ENCODE peak calls at places on chromosome 10, in nine cellular contexts. E is colonic mucosa, V is lung, M is astrocyte, L is hepatocyte, J is lower lobe of right lung, Y is AG04450, D is Panc1, O is astrocyte of the spinal cord. C is an unnamed sample.

GRCh38 chr10:98265403-98266378 is 2.3 kb downstream of the LOXL4 start:
- DNase-seq in E (no peak), V (no peak), M (no peak), L (no peak), J (no peak), Y (no peak), D (no peak), O (no peak), C (peak; percentile 59)

GRCh38 chr10:62183442-62183841 is 85.2 kb downstream of the RTKN2 start:
- DNase-seq in E (no peak), V (no peak), M (peak; percentile 36), L (no peak), J (no peak), Y (no peak), D (no peak), O (no peak), C (no peak)

GRCh38 chr10:101267336-101267735 is 38.1 kb upstream of the LBX1 start:
- DNase-seq in E (no peak), V (no peak), M (no peak), L (no peak), J (no peak), Y (no peak), D (no peak), O (no peak), C (no peak)

GRCh38 chr10:42952358-42952757 is 124.5 kb upstream of the RET start:
- DNase-seq in E (peak; percentile 40), V (peak; percentile 45), M (no peak), L (peak; percentile 61), J (peak; percentile 48), Y (no peak), D (no peak), O (no peak), C (peak; percentile 85)

GRCh38 chr10:113960617-113961260 is 82.9 kb upstream of the ADRB1 start:
- DNase-seq in E (peak; percentile 86), V (peak; percentile 38), M (peak; percentile 14), L (peak; percentile 80), J (peak; percentile 49), Y (no peak), D (no peak), O (no peak), C (no peak)

GRCh38 chr10:85648279-85648754 is 718.3 kb downstream of the GRID1 start:
- DNase-seq in E (no peak), V (no peak), M (peak; percentile 12), L (peak; percentile 33), J (no peak), Y (no peak), D (no peak), O (peak; percentile 80), C (no peak)

GRCh38 chr10:77909755-77910375 is 16.7 kb downstream of the DLG5 start:
- DNase-seq in E (peak; percentile 82), V (no peak), M (peak; percentile 67), L (peak; percentile 83), J (no peak), Y (no peak), D (no peak), O (peak; percentile 49), C (no peak)

GRCh38 chr10:21494221-21495001 is 31.1 kb downstream of the SKIDA1 start:
- DNase-seq in E (peak; percentile 20), V (no peak), M (no peak), L (peak; percentile 52), J (peak; percentile 58), Y (no peak), D (no peak), O (peak; percentile 68), C (peak; percentile 84)

GRCh38 chr10:99894613-99895012 is 112.2 kb downstream of the ABCC2 start:
- DNase-seq in E (no peak), V (no peak), M (no peak), L (no peak), J (no peak), Y (no peak), D (no peak), O (no peak), C (no peak)

GRCh38 chr10:45353176-45353575 is 20.8 kb upstream of the ALOX5 start:
- DNase-seq in E (no peak), V (no peak), M (no peak), L (no peak), J (no peak), Y (no peak), D (no peak), O (no peak), C (no peak)

GRCh38 chr10:88110355-88110754 is 246.9 kb downstream of the PTEN start:
- DNase-seq in E (no peak), V (no peak), M (peak; percentile 77), L (no peak), J (no peak), Y (no peak), D (peak; percentile 46), O (peak; percentile 54), C (no peak)

GRCh38 chr10:22320591-22321155 is at the start of gene BMI1:
- DNase-seq in E (peak; percentile 81), V (peak; percentile 79), M (peak; percentile 60), L (peak; percentile 90), J (peak; percentile 77), Y (peak; percentile 33), D (no peak), O (peak; percentile 73), C (peak; percentile 90)

GRCh38 chr10:91319336-91319735 is 90.8 kb upstream of the HECTD2 start:
- DNase-seq in E (no peak), V (no peak), M (no peak), L (no peak), J (no peak), Y (no peak), D (no peak), O (no peak), C (no peak)

GRCh38 chr10:72375585-72375984 is 20.9 kb upstream of the DNAJB12 start:
- DNase-seq in E (no peak), V (no peak), M (no peak), L (no peak), J (no peak), Y (no peak), D (no peak), O (no peak), C (no peak)
- TF ChIP-seq CTCF in E (no peak), V (no peak), M (no peak), L (no peak), J (no peak), Y (peak; percentile 3), D (peak; percentile 64), O (no peak), C (no peak)

GRCh38 chr10:59180689-59181270 is 4.3 kb downstream of the PHYHIPL start:
- DNase-seq in E (no peak), V (no peak), M (no peak), L (no peak), J (no peak), Y (no peak), D (no peak), O (no peak), C (no peak)

GRCh38 chr10:59177862-59178235 is 1.4 kb downstream of the PHYHIPL start:
- DNase-seq in E (no peak), V (no peak), M (no peak), L (no peak), J (no peak), Y (no peak), D (no peak), O (no peak), C (no peak)

GRCh38 chr10:59177031-59177861 is 803 bp downstream of the PHYHIPL start:
- DNase-seq in E (peak; percentile 22), V (no peak), M (peak; percentile 88), L (peak; percentile 75), J (peak; percentile 21), Y (peak; percentile 45), D (no peak), O (peak; percentile 89), C (no peak)

GRCh38 chr10:59179027-59179426 is 2.6 kb downstream of the PHYHIPL start:
- DNase-seq in E (no peak), V (no peak), M (no peak), L (no peak), J (no peak), Y (no peak), D (no peak), O (no peak), C (no peak)

GRCh38 chr10:59181668-59182067 is 5.2 kb downstream of the PHYHIPL start:
- DNase-seq in E (no peak), V (no peak), M (peak; percentile 46), L (peak; percentile 72), J (no peak), Y (no peak), D (peak; percentile 30), O (peak; percentile 61), C (no peak)
- TF ChIP-seq CTCF in E (peak; percentile 41), V (no peak), M (peak; percentile 68), L (peak; percentile 74), J (no peak), Y (peak; percentile 55), D (peak; percentile 52), O (peak; percentile 52), C (peak; percentile 79)

GRCh38 chr10:12466701-12467100 is 117.4 kb downstream of the CAMK1D start:
- DNase-seq in E (no peak), V (no peak), M (peak; percentile 43), L (no peak), J (no peak), Y (no peak), D (no peak), O (no peak), C (no peak)
- TF ChIP-seq CTCF in E (no peak), V (no peak), M (no peak), L (no peak), J (no peak), Y (no peak), D (no peak), O (no peak), C (no peak)

DNA sequence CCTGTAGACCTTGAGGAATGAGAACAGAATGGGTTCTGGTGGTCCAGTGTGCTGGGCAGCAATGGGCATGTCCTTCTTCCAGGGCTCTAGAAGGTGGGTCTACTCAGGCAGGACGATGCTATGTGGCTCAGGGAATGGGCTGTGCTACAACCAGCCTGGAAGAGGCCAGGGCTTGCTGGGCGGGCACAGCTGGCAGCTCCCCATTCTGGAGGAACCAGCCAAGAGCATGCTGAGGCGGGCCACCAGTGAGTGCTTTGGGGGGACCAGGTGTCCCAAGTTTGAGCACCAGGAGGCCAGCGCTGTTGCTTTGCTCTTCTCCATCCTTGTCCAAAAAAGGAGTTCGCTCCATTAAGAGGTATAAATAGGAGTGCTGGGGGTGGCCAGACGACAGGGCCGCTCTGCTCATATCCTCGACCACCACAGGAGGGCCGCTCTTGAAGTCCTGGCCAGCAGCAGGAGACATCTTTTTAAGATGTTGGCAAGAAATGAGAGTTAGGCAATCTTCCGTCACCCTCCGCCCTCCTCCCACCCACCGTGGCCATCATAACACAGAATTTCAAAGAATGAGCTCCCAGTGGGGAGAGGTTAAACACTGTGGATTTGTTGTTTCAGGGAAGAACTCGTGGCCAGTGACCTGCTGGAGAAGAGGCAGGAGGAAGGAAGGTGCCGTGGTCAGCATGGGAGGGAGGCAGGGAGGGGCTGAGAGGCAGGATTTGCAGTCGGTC is 141.3 kb downstream of the GRK5 start:
- DNase-seq in E (no peak), V (no peak), M (peak; percentile 53), L (no peak), J (no peak), Y (no peak), D (no peak), O (peak; percentile 88), C (no peak)
- TF ChIP-seq CTCF in E (no peak), V (no peak), M (no peak), L (peak; percentile 18), J (no peak), Y (peak; percentile 15), D (no peak), O (peak; percentile 20), C (no peak)

GRCh38 chr10:72126184-72126871 is 38.0 kb upstream of the SPOCK2 start:
- DNase-seq in E (no peak), V (no peak), M (peak; percentile 36), L (peak; percentile 17), J (no peak), Y (peak; percentile 10), D (no peak), O (peak; percentile 70), C (no peak)
- TF ChIP-seq CTCF in E (peak; percentile 22), V (peak; percentile 41), M (peak; percentile 62), L (peak; percentile 35), J (peak; percentile 44), Y (peak; percentile 59), D (peak; percentile 66), O (peak; percentile 56), C (peak; percentile 61)